ENCODE peak calls at places on chromosomes 13 and 19, in six cellular contexts. U, L, H, S, R and B are unnamed samples.

GRCh38 chr19:48513289-48514122 is 1.9 kb upstream of the LMTK3 start:
- DNase-seq in U (peak), L (no peak), H (peak), S (peak), R (no peak), B (peak)

GRCh38 chr19:1407662-1408299 is 395 bp downstream of the DAZAP1 start:
- DNase-seq in U (peak), L (peak), H (no peak), S (no peak), R (no peak), B (peak)

GRCh38 chr19:3398114-3398899 is 31.9 kb downstream of the NFIC start:
- DNase-seq in U (no peak), L (peak), H (no peak), S (peak), R (no peak), B (peak)

GRCh38 chr13:51541809-51542258 is 42.4 kb upstream of the WDFY2 start:
- DNase-seq in U (no peak), L (peak), H (no peak), S (no peak), R (no peak), B (peak)

GRCh38 chr19:48102870-48103751 is 7.5 kb downstream of the PLA2G4C start:
- DNase-seq in U (peak), L (no peak), H (no peak), S (peak), R (no peak), B (no peak)

GRCh38 chr19:49387936-49388372 is at the start of gene KASH5:
- DNase-seq in U (no peak), L (peak), H (no peak), S (peak), R (no peak), B (peak)

GRCh38 chr13:108534728-108535127 is 94.7 kb upstream of the MYO16 start:
- DNase-seq in U (no peak), L (no peak), H (no peak), S (no peak), R (no peak), B (no peak)

GRCh38 chr13:90402613-90403012 is 944.9 kb upstream of the MIR17HG start:
- DNase-seq in U (no peak), L (no peak), H (no peak), S (no peak), R (no peak), B (no peak)

GRCh38 chr19:33562636-33563035 is 41.0 kb upstream of the PEPD start:
- DNase-seq in U (no peak), L (no peak), H (no peak), S (no peak), R (no peak), B (no peak)

GRCh38 chr13:103573446-103573845 is 507.2 kb upstream of the SLC10A2 start:
- DNase-seq in U (no peak), L (no peak), H (no peak), S (no peak), R (no peak), B (no peak)

GRCh38 chr13:33761744-33762143 is 56.2 kb upstream of the RFC3 start:
- DNase-seq in U (no peak), L (no peak), H (no peak), S (peak), R (no peak), B (no peak)

GRCh38 chr13:42047561-42048322 is 706 bp upstream of the DGKH start:
- DNase-seq in U (peak), L (peak), H (no peak), S (peak), R (no peak), B (peak)

GRCh38 chr13:111359237-111359915 is 38.9 kb downstream of the TEX29 start:
- DNase-seq in U (no peak), L (no peak), H (no peak), S (no peak), R (no peak), B (no peak)

GRCh38 chr19:16371540-16371986 is 46.9 kb downstream of the KLF2 start:
- DNase-seq in U (peak), L (peak), H (no peak), S (no peak), R (no peak), B (no peak)

GRCh38 chr19:5498817-5499535 is 43.8 kb downstream of the ZNRF4 start:
- DNase-seq in U (no peak), L (no peak), H (no peak), S (no peak), R (no peak), B (no peak)

GRCh38 chr19:46218160-46218559 is 11.4 kb upstream of the IGFL1 start:
- DNase-seq in U (peak), L (no peak), H (no peak), S (peak), R (no peak), B (no peak)

GRCh38 chr13:48979892-48980291 is 4.2 kb downstream of the FNDC3A start:
- DNase-seq in U (peak), L (no peak), H (no peak), S (no peak), R (no peak), B (no peak)

GRCh38 chr19:15014579-15014978 is 34.7 kb upstream of the CASP14 start:
- DNase-seq in U (peak), L (no peak), H (no peak), S (peak), R (no peak), B (no peak)

GRCh38 chr13:49784886-49785570 is 7.5 kb downstream of the KPNA3 start:
- DNase-seq in U (no peak), L (no peak), H (no peak), S (no peak), R (no peak), B (no peak)

GRCh38 chr19:3403489-3404323 is 37.3 kb downstream of the NFIC start:
- DNase-seq in U (no peak), L (peak), H (peak), S (peak), R (peak), B (peak)

GRCh38 chr19:9793051-9793591 is 24.6 kb upstream of the ZNF846 start:
- DNase-seq in U (peak), L (peak), H (no peak), S (peak), R (no peak), B (peak)

GRCh38 chr19:47569331-47569730 is 3.6 kb downstream of the ZNF541 start:
- DNase-seq in U (peak), L (no peak), H (no peak), S (no peak), R (no peak), B (no peak)

GRCh38 chr13:70391678-70392077 is 283.4 kb upstream of the KLHL1 start:
- DNase-seq in U (no peak), L (no peak), H (no peak), S (no peak), R (no peak), B (no peak)

DNA sequence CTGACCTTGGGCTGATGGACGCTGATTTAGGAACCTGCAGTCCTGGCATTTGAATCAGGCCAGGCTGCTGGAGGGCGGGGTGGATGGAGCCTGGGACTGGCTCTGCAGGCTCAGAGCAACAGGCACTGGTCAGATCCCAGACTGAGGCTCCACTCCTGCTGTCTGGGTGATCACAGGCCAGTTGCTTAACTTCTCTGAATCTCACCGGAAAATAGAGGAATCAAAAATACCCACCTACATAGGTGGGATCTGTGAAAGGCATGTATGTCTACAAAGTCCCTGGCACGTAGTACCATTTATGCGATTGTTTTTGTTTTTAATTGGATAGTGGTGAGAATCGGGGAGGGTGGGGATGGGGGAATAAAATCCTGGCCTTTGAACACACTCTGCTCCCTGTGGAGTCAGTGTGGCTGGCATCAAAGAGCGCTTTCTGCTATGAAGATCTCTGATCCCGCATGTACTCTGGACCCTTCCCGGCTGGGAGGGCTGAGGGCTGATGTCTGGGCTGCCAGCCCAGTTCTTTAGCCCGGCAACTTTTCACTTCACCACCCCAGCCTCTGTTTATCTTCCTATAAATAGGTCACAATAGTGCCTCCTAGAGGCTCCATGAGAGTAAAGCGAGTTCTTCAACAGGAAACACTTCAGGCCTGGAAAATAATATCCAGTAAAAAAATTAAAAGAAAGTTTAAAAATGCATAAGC is 292.3 kb downstream of the ZNF536 start:
- DNase-seq in U (peak), L (peak), H (no peak), S (peak), R (no peak), B (no peak)
- TF ChIP-seq CTCF in U (peak), L (peak), H (peak), S (peak), R (no peak), B (no peak)

GRCh38 chr19:18589380-18590272 is 1.0 kb downstream of the REX1BD start:
- DNase-seq in U (peak), L (peak), H (no peak), S (peak), R (no peak), B (peak)
- TF ChIP-seq CTCF in U (no peak), L (peak), H (no peak), S (peak), R (peak), B (no peak)

DNA sequence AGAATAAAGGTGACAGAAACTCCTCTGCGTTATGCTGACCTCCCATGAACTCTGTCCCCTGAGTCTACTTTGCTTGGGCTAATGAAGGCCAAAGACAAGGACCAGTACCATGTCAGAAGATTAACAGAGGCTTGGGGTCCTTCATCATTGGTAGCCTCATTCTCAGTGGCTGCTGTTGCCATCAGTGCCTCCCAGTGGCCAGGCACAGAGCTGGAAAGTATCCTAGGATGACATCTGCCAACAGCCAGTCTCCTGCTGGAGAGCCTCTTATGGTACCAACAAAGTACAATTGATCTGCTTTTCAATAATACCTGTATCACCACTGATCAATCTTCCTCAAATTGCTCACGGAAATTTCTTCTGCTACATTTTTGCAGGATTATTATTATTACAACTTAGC is 281.6 kb downstream of the DNAJC15 start:
- DNase-seq in U (no peak), L (no peak), H (no peak), S (no peak), R (no peak), B (no peak)
- TF ChIP-seq CTCF in U (no peak), L (no peak), H (peak), S (no peak), R (no peak), B (no peak)

DNA sequence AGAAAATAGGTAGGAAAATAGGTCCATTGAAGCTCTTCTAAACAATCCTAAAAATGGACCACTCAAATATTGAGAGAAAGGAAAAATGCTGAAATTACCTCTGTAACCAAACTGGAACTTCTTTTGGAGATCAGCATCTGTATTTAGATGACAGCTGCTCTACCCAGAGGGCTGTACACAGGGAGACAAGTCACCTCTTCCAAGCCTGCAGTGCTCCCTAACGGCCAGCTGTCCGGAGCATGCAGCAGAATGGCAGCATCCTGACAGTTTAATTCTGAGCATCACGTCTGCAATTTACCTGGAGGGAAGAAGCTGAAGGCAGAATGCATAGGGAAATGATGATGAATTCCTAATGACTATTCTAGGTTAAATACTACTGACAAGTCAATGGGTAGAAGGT is 62.8 kb upstream of the DIAPH3 start:
- DNase-seq in U (peak), L (no peak), H (no peak), S (peak), R (no peak), B (no peak)
- TF ChIP-seq CTCF in U (peak), L (peak), H (peak), S (peak), R (peak), B (no peak)

DNA sequence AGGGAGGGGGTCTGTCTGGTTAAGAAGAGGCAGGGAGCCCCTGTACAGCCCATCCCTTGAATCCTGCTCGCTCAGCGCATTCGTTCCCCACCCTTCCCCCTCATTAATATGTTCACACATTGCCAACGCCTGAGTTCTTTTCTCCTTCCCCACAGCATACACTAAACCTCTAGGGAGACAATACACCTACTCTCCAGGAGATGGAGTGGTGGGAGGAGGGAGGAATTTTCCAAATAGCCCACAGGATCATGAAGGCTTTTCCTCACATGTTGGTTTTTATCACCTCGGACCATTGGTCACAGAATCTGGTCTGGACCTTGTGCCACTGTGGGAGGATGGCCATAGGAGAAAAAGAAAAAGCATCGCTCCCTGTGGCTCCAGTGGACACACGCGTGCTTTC is 294.9 kb downstream of the SHISA2 start:
- DNase-seq in U (no peak), L (no peak), H (no peak), S (no peak), R (no peak), B (no peak)
- TF ChIP-seq CTCF in U (no peak), L (no peak), H (no peak), S (no peak), R (no peak), B (no peak)